ENCODE peak calls at places on chromosomes 16 and 17, in six cellular contexts. G is HepG2, S is HCT116, J is GM23338, T is GM12878, A is K562. Q is an unnamed sample.

GRCh38 chr17:15498107-15498506 is 30.7 kb upstream of the CDRT4 start:
- DNase-seq in G (no peak), S (no peak), J (peak), T (no peak), A (peak), Q (no peak)

GRCh38 chr16:80739523-80739922 is 64.9 kb downstream of the CDYL2 start:
- DNase-seq in G (no peak), S (no peak), J (no peak), T (no peak), A (no peak), Q (no peak)

GRCh38 chr16:5438591-5438990 is 341.0 kb upstream of the EEF2KMT start:
- DNase-seq in G (no peak), S (peak), J (no peak), T (no peak), A (peak), Q (no peak)

GRCh38 chr16:8568231-8568617 is 22.1 kb downstream of the TMEM114 start:
- DNase-seq in G (no peak), S (no peak), J (no peak), T (no peak), A (no peak), Q (no peak)

GRCh38 chr17:75059369-75060345 is 12.6 kb downstream of the KCTD2 start:
- DNase-seq in G (peak), S (no peak), J (peak), T (no peak), A (peak), Q (peak)

GRCh38 chr16:48911700-48912099 is 301.7 kb upstream of the N4BP1 start:
- DNase-seq in G (no peak), S (peak), J (peak), T (no peak), A (no peak), Q (no peak)

GRCh38 chr16:72952404-72953301 is 95.3 kb downstream of the ZFHX3 start:
- DNase-seq in G (no peak), S (no peak), J (no peak), T (no peak), A (no peak), Q (no peak)

GRCh38 chr17:37702605-37703004 is 42.3 kb downstream of the HNF1B start:
- DNase-seq in G (no peak), S (peak), J (no peak), T (no peak), A (no peak), Q (no peak)

GRCh38 chr16:11084484-11085024 is 140.2 kb downstream of the CLEC16A start:
- DNase-seq in G (peak), S (peak), J (no peak), T (no peak), A (peak), Q (no peak)

GRCh38 chr17:3647769-3648540 is 11.4 kb downstream of the CTNS start:
- DNase-seq in G (peak), S (peak), J (peak), T (no peak), A (no peak), Q (peak)

GRCh38 chr17:50314456-50315011 is 31.4 kb upstream of the XYLT2 start:
- DNase-seq in G (no peak), S (no peak), J (no peak), T (no peak), A (no peak), Q (no peak)

GRCh38 chr16:49750341-49751011 is 105.4 kb downstream of the ZNF423 start:
- DNase-seq in G (no peak), S (no peak), J (no peak), T (no peak), A (no peak), Q (no peak)

GRCh38 chr16:14310519-14310991 is 239.4 kb downstream of the MRTFB start:
- DNase-seq in G (peak), S (no peak), J (peak), T (peak), A (peak), Q (no peak)

GRCh38 chr16:23282508-23282907 is 19.6 kb upstream of the SCNN1B start:
- DNase-seq in G (no peak), S (no peak), J (no peak), T (no peak), A (no peak), Q (no peak)

GRCh38 chr17:19387921-19388521 is 1.0 kb upstream of the MFAP4 start:
- DNase-seq in G (no peak), S (no peak), J (no peak), T (no peak), A (no peak), Q (no peak)

GRCh38 chr17:50564916-50565315 is 4.4 kb downstream of the CACNA1G start:
- DNase-seq in G (no peak), S (no peak), J (no peak), T (no peak), A (no peak), Q (no peak)

GRCh38 chr17:81338301-81339179 is 43.4 kb upstream of the SLC38A10 start:
- DNase-seq in G (no peak), S (no peak), J (no peak), T (no peak), A (no peak), Q (peak)
- H3K27ac ChIP-seq in G (peak), S (no peak), J (no peak), T (no peak), A (no peak), Q (no peak)

GRCh38 chr16:68369168-68369567 is 58.3 kb downstream of the PRMT7 start:
- DNase-seq in G (no peak), S (no peak), J (no peak), T (no peak), A (no peak), Q (no peak)

GRCh38 chr16:68370221-68370920 is 59.6 kb downstream of the PRMT7 start:
- DNase-seq in G (no peak), S (no peak), J (no peak), T (no peak), A (no peak), Q (peak)

GRCh38 chr16:68370921-68371651 is 60.3 kb downstream of the PRMT7 start:
- DNase-seq in G (no peak), S (no peak), J (no peak), T (no peak), A (peak), Q (no peak)

GRCh38 chr16:68368602-68368944 is 57.8 kb downstream of the PRMT7 start:
- DNase-seq in G (no peak), S (no peak), J (peak), T (no peak), A (no peak), Q (no peak)

GRCh38 chr16:68369697-68370096 is 58.9 kb downstream of the PRMT7 start:
- DNase-seq in G (no peak), S (no peak), J (no peak), T (peak), A (no peak), Q (peak)
- TF ChIP-seq REST in G (no peak), S (no peak), J (no peak), T (no peak), A (no peak), Q (peak)

GRCh38 chr17:82419471-82419995 is 1.1 kb upstream of the OGFOD3 start:
- DNase-seq in G (no peak), S (no peak), J (no peak), T (no peak), A (no peak), Q (no peak)

GRCh38 chr17:82416771-82417170 is 1.4 kb upstream of the HEXD start:
- DNase-seq in G (no peak), S (no peak), J (no peak), T (no peak), A (no peak), Q (no peak)

GRCh38 chr17:82415786-82416185 is 2.4 kb upstream of the HEXD start:
- DNase-seq in G (no peak), S (no peak), J (no peak), T (no peak), A (no peak), Q (no peak)

GRCh38 chr17:82416264-82416663 is 1.9 kb upstream of the HEXD start:
- DNase-seq in G (no peak), S (no peak), J (no peak), T (no peak), A (no peak), Q (no peak)

GRCh38 chr17:82418001-82418986 is at the start of the genes HEXD and OGFOD3:
- DNase-seq in G (peak), S (peak), J (peak), T (no peak), A (peak), Q (peak)
- TF ChIP-seq CTCF in G (peak), S (no peak), J (no peak), T (no peak), A (no peak), Q (no peak)

GRCh38 chr17:8683355-8683754 is 52.8 kb upstream of the MYH10 start:
- DNase-seq in G (no peak), S (no peak), J (no peak), T (no peak), A (no peak), Q (no peak)
- H3K27ac ChIP-seq in G (no peak), S (no peak), J (no peak), T (no peak), A (no peak), Q (no peak)

GRCh38 chr17:64157669-64158180 is 27.8 kb upstream of the ERN1 start:
- DNase-seq in G (no peak), S (no peak), J (peak), T (no peak), A (no peak), Q (no peak)

GRCh38 chr17:64161380-64161779 is 31.4 kb upstream of the ERN1 start:
- DNase-seq in G (no peak), S (no peak), J (no peak), T (no peak), A (no peak), Q (no peak)

GRCh38 chr17:64160378-64160777 is 30.4 kb upstream of the ERN1 start:
- DNase-seq in G (no peak), S (no peak), J (no peak), T (no peak), A (no peak), Q (no peak)

GRCh38 chr17:64158411-64158810 is 28.5 kb upstream of the ERN1 start:
- DNase-seq in G (no peak), S (no peak), J (no peak), T (no peak), A (no peak), Q (no peak)

DNA sequence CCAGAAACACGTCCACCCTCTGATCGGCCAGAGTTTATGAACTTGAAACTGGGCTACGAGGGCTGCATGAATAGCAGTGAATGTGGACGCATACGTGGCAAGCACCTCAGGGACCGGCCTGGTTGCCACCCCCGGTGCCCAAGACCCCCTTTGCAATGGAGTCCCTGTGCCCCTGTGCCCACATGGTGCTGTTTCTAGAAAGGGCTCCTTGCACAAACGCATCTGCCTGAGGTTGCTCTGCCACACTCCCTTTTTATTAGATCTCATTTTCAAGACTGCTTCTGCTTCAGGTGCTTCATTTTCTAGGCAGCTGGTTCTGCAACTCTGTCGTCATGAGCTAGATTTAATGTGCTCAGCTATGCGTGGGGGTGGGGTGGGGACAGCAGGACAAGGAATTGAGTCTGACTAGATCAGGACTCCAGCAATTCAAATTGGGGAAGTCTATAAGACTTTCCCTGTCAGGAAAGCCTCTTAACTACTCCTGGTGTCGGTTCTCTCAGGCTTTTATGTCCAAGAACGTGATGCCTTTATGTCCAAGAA is 29.2 kb upstream of the ERN1 start:
- DNase-seq in G (no peak), S (no peak), J (peak), T (no peak), A (no peak), Q (no peak)
- TF ChIP-seq REST in G (no peak), S (no peak), J (no peak), T (no peak), A (no peak), Q (no peak)

GRCh38 chr16:67397451-67397801 is 4.1 kb upstream of the TPPP3 start:
- DNase-seq in G (no peak), S (no peak), J (no peak), T (no peak), A (no peak), Q (no peak)

GRCh38 chr16:67398546-67399217 is 5.4 kb upstream of the TPPP3 start:
- DNase-seq in G (no peak), S (no peak), J (no peak), T (no peak), A (no peak), Q (no peak)

GRCh38 chr16:67396775-67397450 is 3.6 kb upstream of the TPPP3 start:
- DNase-seq in G (no peak), S (no peak), J (no peak), T (no peak), A (no peak), Q (no peak)

GRCh38 chr16:67399218-67399733 is 6.0 kb upstream of the TPPP3 start:
- DNase-seq in G (no peak), S (no peak), J (peak), T (no peak), A (peak), Q (peak)

GRCh38 chr16:67397812-67398545 is 4.7 kb upstream of the TPPP3 start:
- DNase-seq in G (no peak), S (no peak), J (no peak), T (no peak), A (no peak), Q (no peak)
- TF ChIP-seq CTCF in G (no peak), S (no peak), J (peak), T (no peak), A (no peak), Q (no peak)

DNA sequence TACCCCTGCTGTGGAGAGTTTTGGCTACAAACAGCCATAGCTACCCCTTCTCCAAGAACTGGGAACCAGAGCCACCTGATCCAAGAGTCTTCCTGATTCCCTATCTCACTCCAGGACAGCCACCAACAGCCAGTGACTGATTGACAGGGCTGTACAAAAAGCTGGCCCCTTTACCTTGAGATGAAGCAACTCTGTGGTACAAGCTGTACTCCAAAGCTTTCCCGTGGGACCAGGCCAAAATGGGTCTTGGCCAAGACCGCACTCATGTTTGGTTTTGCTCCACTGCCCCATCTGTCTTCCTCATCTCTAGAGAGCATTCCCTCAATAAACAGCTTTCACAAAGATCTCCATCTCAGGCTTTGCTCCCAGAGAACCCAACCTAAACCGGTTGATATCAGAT is 43.6 kb downstream of the RNF157 start:
- DNase-seq in G (no peak), S (no peak), J (no peak), T (no peak), A (no peak), Q (no peak)
- H3K27ac ChIP-seq in G (no peak), S (no peak), J (no peak), T (no peak), A (peak), Q (no peak)

GRCh38 chr17:44523672-44523972 is 20.4 kb upstream of the GPATCH8 start:
- DNase-seq in G (no peak), S (no peak), J (no peak), T (no peak), A (no peak), Q (no peak)

GRCh38 chr17:44518032-44518431 is 14.8 kb upstream of the GPATCH8 start:
- DNase-seq in G (no peak), S (no peak), J (no peak), T (no peak), A (no peak), Q (no peak)

GRCh38 chr17:44527954-44528353 is 24.7 kb upstream of the GPATCH8 start:
- DNase-seq in G (no peak), S (no peak), J (no peak), T (no peak), A (no peak), Q (no peak)

GRCh38 chr17:44527102-44527501 is 23.9 kb upstream of the GPATCH8 start:
- DNase-seq in G (no peak), S (no peak), J (no peak), T (no peak), A (no peak), Q (no peak)

GRCh38 chr17:44522883-44523671 is 19.9 kb upstream of the GPATCH8 start:
- DNase-seq in G (peak), S (peak), J (peak), T (peak), A (peak), Q (peak)
- TF ChIP-seq REST in G (no peak), S (no peak), J (no peak), T (no peak), A (no peak), Q (no peak)

DNA sequence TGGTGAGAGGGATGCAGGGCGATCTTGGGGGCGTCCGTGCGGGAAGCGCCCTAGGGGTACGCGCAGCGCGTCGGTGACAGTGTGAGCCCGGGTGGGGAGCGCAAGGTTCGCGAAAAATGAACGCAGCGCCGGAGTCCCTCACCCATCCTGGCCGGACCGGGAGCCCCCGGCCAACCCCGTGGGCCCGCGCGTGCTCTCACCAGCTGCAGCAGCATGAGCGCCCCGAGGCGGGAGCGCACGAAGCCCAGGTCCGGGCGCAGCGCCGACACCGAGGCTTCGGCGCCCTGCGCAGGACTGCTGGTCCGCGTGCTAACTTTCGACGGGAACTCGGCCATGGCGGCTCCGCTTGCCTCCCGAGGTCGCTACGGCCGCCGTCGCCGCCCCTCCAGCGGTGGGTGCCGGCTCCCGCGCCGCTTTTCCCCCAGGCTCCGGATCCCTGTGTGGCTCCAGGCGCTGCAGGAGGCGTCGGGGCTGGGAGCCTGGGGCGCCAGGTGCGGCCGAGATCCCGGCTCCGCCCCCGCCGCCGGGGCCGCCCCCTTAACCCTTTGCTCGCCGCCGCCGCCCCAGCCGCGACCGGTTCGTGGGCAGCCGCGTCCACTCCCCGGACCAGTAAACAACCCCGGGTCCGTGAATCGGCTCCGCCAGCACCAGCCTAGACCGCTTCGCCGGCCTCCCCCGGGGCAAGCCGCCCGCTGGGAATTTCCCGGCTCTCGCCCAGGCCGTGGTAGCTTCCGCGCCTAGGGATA is at the start of gene PLLP:
- DNase-seq in G (no peak), S (no peak), J (peak), T (no peak), A (peak), Q (no peak)
- TF ChIP-seq CTCF in G (no peak), S (no peak), J (no peak), T (no peak), A (peak), Q (no peak)

Q was measured in HL-60.